ENCODE peak calls at places on chromosomes 11 and 22, in nine cellular contexts. D is dorsolateral prefrontal cortex, J is fibroblast of lung, Y is psoas muscle, O is heart left ventricle, B is fibroblast of mammary gland, I is tibial nerve, V is cardiac fibroblast, Z is foreskin fibroblast. R is an unnamed sample.

GRCh38 chr22:23237201-23237798 is 57.0 kb downstream of the BCR start:
- DNase-seq in D (peak), J (peak), Y (peak), O (peak), B (peak), I (peak), V (peak), Z (no peak), R (no peak)

GRCh38 chr11:86592659-86593451 is 79.6 kb downstream of the ME3 start:
- DNase-seq in D (no peak), J (peak), Y (peak), O (peak), B (peak), I (no peak), V (peak), Z (peak), R (no peak)

GRCh38 chr22:44793506-44794225 is 41.3 kb downstream of the ARHGAP8 start:
- DNase-seq in D (no peak), J (no peak), Y (no peak), O (no peak), B (no peak), I (no peak), V (no peak), Z (no peak), R (no peak)

GRCh38 chr11:20363500-20364411 is at the start of gene HTATIP2:
- DNase-seq in D (peak), J (peak), Y (peak), O (peak), B (no peak), I (no peak), V (peak), Z (no peak), R (no peak)

GRCh38 chr11:127624455-127624854 is 623.9 kb upstream of the KIRREL3 start:
- DNase-seq in D (peak), J (peak), Y (no peak), O (no peak), B (no peak), I (no peak), V (no peak), Z (peak), R (no peak)

GRCh38 chr11:47257518-47258316 is at the start of gene NR1H3:
- DNase-seq in D (no peak), J (peak), Y (peak), O (peak), B (peak), I (peak), V (peak), Z (peak), R (no peak)

GRCh38 chr11:107562647-107563208 is 2.8 kb downstream of the ALKBH8 start:
- DNase-seq in D (no peak), J (peak), Y (no peak), O (no peak), B (peak), I (no peak), V (peak), Z (peak), R (no peak)

GRCh38 chr11:33735426-33736147 is 636 bp downstream of the CD59 start:
- DNase-seq in D (no peak), J (no peak), Y (no peak), O (peak), B (no peak), I (no peak), V (no peak), Z (no peak), R (no peak)

GRCh38 chr22:29136715-29137700 is 64.2 kb downstream of the KREMEN1 start:
- DNase-seq in D (no peak), J (no peak), Y (peak), O (no peak), B (no peak), I (no peak), V (no peak), Z (no peak), R (no peak)

GRCh38 chr22:38656256-38657148 is at the start of the genes CBY1 and FAM227A:
- DNase-seq in D (peak), J (peak), Y (peak), O (peak), B (peak), I (peak), V (peak), Z (peak), R (no peak)

GRCh38 chr11:76329084-76329648 is 51.8 kb downstream of the THAP12 start:
- DNase-seq in D (no peak), J (peak), Y (no peak), O (no peak), B (peak), I (no peak), V (peak), Z (peak), R (no peak)

GRCh38 chr11:102981324-102981910 is 25.9 kb upstream of the MMP13 start:
- DNase-seq in D (no peak), J (peak), Y (no peak), O (no peak), B (peak), I (no peak), V (no peak), Z (no peak), R (no peak)

GRCh38 chr11:122267602-122268001 is 151.6 kb upstream of the BLID start:
- DNase-seq in D (no peak), J (peak), Y (no peak), O (no peak), B (peak), I (no peak), V (peak), Z (no peak), R (peak)

GRCh38 chr11:116360542-116360941 is 412.2 kb downstream of the BUD13 start:
- DNase-seq in D (no peak), J (no peak), Y (no peak), O (no peak), B (no peak), I (no peak), V (no peak), Z (no peak), R (no peak)

GRCh38 chr11:105046898-105047579 is 1.9 kb upstream of the CARD16 start:
- DNase-seq in D (no peak), J (peak), Y (no peak), O (no peak), B (peak), I (no peak), V (peak), Z (peak), R (peak)

GRCh38 chr22:46074771-46075551 is 75.4 kb upstream of the PPARA start:
- DNase-seq in D (peak), J (no peak), Y (peak), O (no peak), B (no peak), I (peak), V (no peak), Z (no peak), R (no peak)

GRCh38 chr11:116052603-116053537 is 548.7 kb upstream of the CADM1 start:
- DNase-seq in D (no peak), J (no peak), Y (no peak), O (no peak), B (no peak), I (no peak), V (no peak), Z (no peak), R (no peak)

GRCh38 chr11:110134120-110134519 is 40.9 kb downstream of the ZC3H12C start:
- DNase-seq in D (no peak), J (no peak), Y (no peak), O (no peak), B (no peak), I (no peak), V (no peak), Z (no peak), R (no peak)

GRCh38 chr11:129283141-129283540 is 91.0 kb upstream of the ARHGAP32 start:
- DNase-seq in D (no peak), J (no peak), Y (no peak), O (no peak), B (no peak), I (no peak), V (no peak), Z (no peak), R (no peak)

GRCh38 chr11:65645710-65646109 is 7.8 kb downstream of the SIPA1 start:
- DNase-seq in D (no peak), J (peak), Y (no peak), O (no peak), B (peak), I (no peak), V (peak), Z (peak), R (no peak)

GRCh38 chr22:30626413-30626812 is 9.2 kb upstream of the SLC35E4 start:
- DNase-seq in D (no peak), J (no peak), Y (no peak), O (no peak), B (no peak), I (no peak), V (no peak), Z (no peak), R (no peak)

GRCh38 chr11:581752-582151 is 5.5 kb downstream of the PHRF1 start:
- DNase-seq in D (peak), J (no peak), Y (no peak), O (no peak), B (no peak), I (no peak), V (no peak), Z (no peak), R (no peak)

GRCh38 chr22:48885271-48885918 is 942.3 kb downstream of the BRD1 start:
- DNase-seq in D (peak), J (no peak), Y (no peak), O (no peak), B (no peak), I (no peak), V (no peak), Z (no peak), R (no peak)

GRCh38 chr22:45602824-45603301 is 68.8 kb upstream of the ATXN10 start:
- DNase-seq in D (no peak), J (peak), Y (no peak), O (no peak), B (peak), I (no peak), V (peak), Z (peak), R (no peak)

GRCh38 chr11:45102810-45103621 is 43.4 kb upstream of the PRDM11 start:
- DNase-seq in D (no peak), J (peak), Y (peak), O (peak), B (peak), I (no peak), V (peak), Z (peak), R (no peak)

GRCh38 chr11:47864910-47865309 is 16.8 kb upstream of the NUP160 start:
- DNase-seq in D (no peak), J (no peak), Y (no peak), O (no peak), B (peak), I (no peak), V (no peak), Z (no peak), R (no peak)

GRCh38 chr22:19877626-19878339 is 23.1 kb upstream of the GNB1L start:
- DNase-seq in D (peak), J (peak), Y (no peak), O (peak), B (peak), I (peak), V (peak), Z (peak), R (peak)

GRCh38 chr11:11265320-11265719 is 87.7 kb downstream of the CSNK2A3 start:
- DNase-seq in D (no peak), J (no peak), Y (no peak), O (no peak), B (no peak), I (no peak), V (no peak), Z (no peak), R (no peak)

GRCh38 chr11:16610738-16611388 is 127.6 kb upstream of the C11orf58 start:
- DNase-seq in D (no peak), J (no peak), Y (no peak), O (no peak), B (no peak), I (no peak), V (no peak), Z (no peak), R (no peak)

GRCh38 chr22:46209262-46209661 is 40.8 kb downstream of the CDPF1 start:
- DNase-seq in D (no peak), J (peak), Y (no peak), O (no peak), B (no peak), I (no peak), V (no peak), Z (no peak), R (no peak)

GRCh38 chr22:46070215-46070721 is 80.1 kb upstream of the PPARA start:
- DNase-seq in D (peak), J (peak), Y (peak), O (peak), B (peak), I (peak), V (peak), Z (peak), R (no peak)

GRCh38 chr11:13831707-13832106 is 130.8 kb upstream of the SPON1 start:
- DNase-seq in D (no peak), J (no peak), Y (no peak), O (no peak), B (no peak), I (no peak), V (no peak), Z (no peak), R (no peak)

GRCh38 chr22:23175817-23176644 is 4.3 kb upstream of the BCR start:
- DNase-seq in D (no peak), J (no peak), Y (no peak), O (no peak), B (no peak), I (no peak), V (no peak), Z (no peak), R (no peak)

GRCh38 chr11:63212742-63213141 is 30.7 kb downstream of the SLC22A25 start:
- DNase-seq in D (no peak), J (peak), Y (no peak), O (no peak), B (peak), I (no peak), V (peak), Z (peak), R (no peak)

GRCh38 chr22:24095816-24096215 is 84.7 kb downstream of the CABIN1 start:
- DNase-seq in D (no peak), J (no peak), Y (no peak), O (no peak), B (no peak), I (no peak), V (no peak), Z (no peak), R (no peak)

GRCh38 chr22:20160041-20160440 is 9.2 kb upstream of the CCDC188 start:
- DNase-seq in D (no peak), J (no peak), Y (no peak), O (no peak), B (no peak), I (no peak), V (no peak), Z (no peak), R (no peak)

GRCh38 chr11:111540921-111541208 is 345 bp downstream of the LAYN start:
- DNase-seq in D (no peak), J (no peak), Y (no peak), O (no peak), B (no peak), I (no peak), V (no peak), Z (no peak), R (no peak)

GRCh38 chr11:134584706-134585445 is 172.8 kb upstream of the B3GAT1 start:
- DNase-seq in D (no peak), J (no peak), Y (no peak), O (peak), B (no peak), I (no peak), V (no peak), Z (no peak), R (no peak)

DNA sequence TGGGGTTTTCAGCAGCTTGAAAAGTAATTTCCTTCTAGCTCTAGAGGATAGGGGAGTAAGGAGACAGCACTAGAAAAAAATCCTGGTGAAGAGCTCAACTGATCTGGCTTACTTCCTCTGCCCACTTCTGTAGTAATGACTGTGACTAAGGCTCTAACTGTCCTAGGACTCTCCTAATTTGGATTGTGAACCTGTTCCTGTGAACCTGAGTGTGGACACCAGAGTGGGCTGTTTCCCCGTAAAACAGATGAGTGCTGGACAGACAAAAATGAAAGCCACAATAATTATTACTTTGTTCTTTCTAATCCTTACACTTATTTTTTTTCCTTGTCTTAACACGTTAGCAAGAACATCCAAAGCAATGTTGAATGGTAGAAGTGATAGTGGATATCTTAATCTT is 154.1 kb downstream of the AASDHPPT start:
- DNase-seq in D (no peak), J (peak), Y (no peak), O (no peak), B (peak), I (no peak), V (peak), Z (peak), R (no peak)
- TF ChIP-seq CTCF in D (no peak), J (peak), Y (no peak), O (no peak), B (peak), I (no peak), V (peak), Z (peak), R (no peak)

DNA sequence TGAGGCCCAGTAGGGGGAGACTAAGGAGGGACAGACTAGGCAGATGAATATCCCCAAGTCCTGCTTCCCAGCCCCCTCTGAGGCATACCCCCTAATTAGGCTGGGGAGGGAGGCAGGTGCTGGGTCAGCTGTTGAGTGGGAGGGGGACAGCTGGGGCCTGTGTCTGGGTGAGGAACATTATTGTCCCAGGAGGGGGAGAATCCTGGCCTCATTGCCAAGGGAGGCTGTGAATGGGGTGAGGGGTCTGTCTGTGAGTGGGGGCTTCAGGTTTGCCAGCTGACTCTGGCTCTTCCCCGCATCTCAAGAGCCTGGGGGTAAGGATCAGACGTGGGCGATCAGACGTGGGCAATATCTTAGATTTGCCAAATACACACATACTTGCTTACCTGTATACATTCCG is 2.1 kb downstream of the INPPL1 start:
- DNase-seq in D (no peak), J (no peak), Y (no peak), O (no peak), B (no peak), I (no peak), V (no peak), Z (no peak), R (no peak)
- H3K4me3 ChIP-seq in D (no peak), J (no peak), Y (no peak), O (no peak), B (no peak), I (no peak), V (no peak), Z (no peak), R (peak)

DNA sequence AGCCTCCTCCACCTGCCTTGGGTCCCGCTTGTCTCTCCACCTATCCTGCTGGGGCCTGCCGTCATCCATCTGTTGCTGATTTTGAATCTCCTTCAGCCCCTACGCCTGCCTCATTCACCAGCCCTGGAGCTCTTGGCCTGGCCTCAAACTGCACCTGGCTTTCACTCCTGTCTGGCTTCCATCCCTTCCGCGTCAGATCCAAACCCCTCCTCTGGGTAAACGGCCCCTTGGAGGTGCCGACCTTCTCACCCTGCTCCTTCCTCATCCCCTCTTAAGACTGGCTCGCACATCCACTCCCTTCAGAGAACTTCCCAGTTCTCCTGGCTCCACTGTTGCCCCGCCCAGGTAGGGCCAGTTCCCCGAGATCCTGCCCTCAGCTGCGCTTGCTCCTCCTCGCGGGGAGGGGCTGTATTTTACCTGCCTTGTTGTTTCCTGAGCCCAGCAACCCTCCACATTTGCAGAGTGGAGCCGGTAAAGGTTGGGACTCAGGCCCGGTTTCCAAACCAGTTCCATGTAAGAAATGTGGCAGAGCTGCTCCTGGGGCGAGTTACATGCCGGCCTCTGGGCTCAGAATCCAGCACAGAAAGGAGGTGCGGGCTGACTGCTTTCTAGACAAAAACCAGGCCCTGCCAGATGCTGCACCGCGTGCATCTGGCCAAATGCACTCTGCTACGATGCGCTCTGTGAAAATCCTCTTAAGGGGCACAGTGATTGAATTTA is 13.9 kb upstream of the SHANK2 start:
- DNase-seq in D (no peak), J (no peak), Y (no peak), O (no peak), B (no peak), I (no peak), V (no peak), Z (no peak), R (no peak)
- TF ChIP-seq CTCF in D (no peak), J (no peak), Y (no peak), O (no peak), B (no peak), I (no peak), V (no peak), Z (no peak), R (no peak)

DNA sequence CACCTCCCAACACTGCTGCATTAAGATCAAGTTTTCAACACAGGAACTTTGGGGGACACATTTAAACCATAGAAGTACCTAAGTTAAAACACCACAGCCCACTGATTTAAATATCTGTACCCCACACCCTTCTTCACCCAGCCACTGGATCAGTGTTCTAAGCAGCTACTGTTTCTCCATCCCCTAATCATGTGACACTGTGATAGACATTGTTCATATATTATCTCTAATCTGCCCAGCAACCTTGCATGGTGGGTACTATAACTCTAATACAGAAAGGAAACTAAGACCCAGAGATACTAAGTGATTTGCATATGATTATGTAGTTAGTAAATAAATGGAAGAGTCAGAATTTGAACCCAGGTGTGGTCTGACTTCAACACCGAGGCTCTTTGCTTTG is 70.5 kb upstream of the NNMT start:
- DNase-seq in D (no peak), J (no peak), Y (no peak), O (no peak), B (no peak), I (no peak), V (no peak), Z (no peak), R (no peak)
- H3K4me3 ChIP-seq in D (no peak), J (no peak), Y (no peak), O (no peak), B (no peak), I (no peak), V (no peak), Z (no peak), R (no peak)

DNA sequence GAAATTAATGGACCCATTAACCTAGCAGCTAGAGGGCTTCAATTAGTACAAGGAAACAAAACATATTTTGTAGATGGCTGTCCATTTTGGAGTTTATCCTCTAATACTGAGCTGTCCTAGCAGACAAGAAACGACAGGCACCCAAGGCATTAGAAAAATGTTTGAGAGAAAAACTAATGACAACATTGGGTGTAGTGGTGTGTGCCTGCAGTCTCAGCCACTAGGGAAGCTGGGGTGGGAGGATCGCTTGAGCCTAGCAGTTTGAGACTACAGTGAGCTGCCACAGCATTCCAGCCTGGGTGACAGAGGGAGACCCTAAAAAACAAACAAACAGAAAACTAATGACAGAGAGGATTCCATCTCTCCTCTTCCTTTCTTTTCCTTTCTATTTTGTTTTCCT is 1.5 kb downstream of the A4GALT start:
- DNase-seq in D (no peak), J (no peak), Y (no peak), O (no peak), B (no peak), I (no peak), V (peak), Z (no peak), R (no peak)
- TF ChIP-seq CTCF in D (no peak), J (no peak), Y (peak), O (no peak), B (no peak), I (no peak), V (peak), Z (no peak), R (no peak)